ENCODE peak calls at places on chromosomes 4 and X, in four cellular contexts. V is A549, P is NB4, X is lower leg skin. Z is an unnamed sample.

GRCh38 chrX:72180539-72180938 is 1.0 kb upstream of the PIN4 start:
- DNase-seq in V (no peak), X (no peak), P (peak; percentile 38), Z (peak; percentile 42)

GRCh38 chr4:143294310-143294709 is 42.4 kb upstream of the GAB1 start:
- DNase-seq in X (peak; percentile 54), P (no peak), V (no peak), Z (no peak)

GRCh38 chr4:74449571-74450297 is 4.8 kb downstream of the AREG start:
- DNase-seq in V (no peak), X (no peak), P (no peak), Z (no peak)

GRCh38 chr4:2024683-2025082 is 15.9 kb upstream of the NELFA start:
- DNase-seq in V (no peak), X (no peak), P (no peak), Z (no peak)

GRCh38 chrX:127708155-127708554 is 344.0 kb downstream of the ACTRT1 start:
- DNase-seq in X (no peak), P (peak; percentile 36), V (no peak), Z (no peak)

GRCh38 chrX:135168533-135168932 is 2.7 kb downstream of the CT55 start:
- DNase-seq in V (no peak), P (peak; percentile 42), X (no peak), Z (no peak)

GRCh38 chr4:186651624-186652023 is 72.0 kb downstream of the FAT1 start:
- DNase-seq in P (no peak), V (peak; percentile 28), X (no peak), Z (no peak)

GRCh38 chr4:141524116-141524515 is 112.3 kb upstream of the IL15 start:
- DNase-seq in V (no peak), P (no peak), X (no peak), Z (no peak)

GRCh38 chr4:13527983-13528822 is 16.1 kb downstream of the NKX3-2 start:
- DNase-seq in P (peak; percentile 93), V (no peak), X (no peak), Z (no peak)

GRCh38 chr4:71878388-71878787 is 94.5 kb upstream of the GC start:
- DNase-seq in X (no peak), V (no peak), P (no peak), Z (no peak)

GRCh38 chr4:92535599-92535998 is 231.8 kb downstream of the GRID2 start:
- DNase-seq in V (no peak), P (no peak), X (no peak), Z (no peak)

GRCh38 chrX:107323786-107324492 is 117.5 kb downstream of the DNAAF6 start:
- DNase-seq in P (no peak), V (no peak), X (no peak), Z (no peak)

GRCh38 chrX:82765806-82766205 is 742.3 kb upstream of the POU3F4 start:
- DNase-seq in X (no peak), P (no peak), V (no peak), Z (no peak)

GRCh38 chr4:99811850-99812249 is 4.8 kb upstream of the DAPP1 start:
- DNase-seq in V (no peak), P (peak; percentile 75), X (no peak), Z (peak; percentile 55)

GRCh38 chrX:82711432-82711831 is 796.7 kb upstream of the POU3F4 start:
- DNase-seq in X (no peak), V (no peak), P (no peak), Z (no peak)

GRCh38 chr4:13322681-13323101 is 161.4 kb downstream of the RAB28 start:
- DNase-seq in V (no peak), P (no peak), X (no peak), Z (no peak)

GRCh38 chr4:2837110-2837903 is 6.3 kb upstream of the ADD1 start:
- DNase-seq in P (no peak), V (no peak), X (no peak), Z (no peak)

GRCh38 chrX:130623508-130623907 is 221.7 kb downstream of the RBMX2 start:
- DNase-seq in P (no peak), X (no peak), V (no peak), Z (no peak)

GRCh38 chr4:73007526-73008100 is 61.9 kb downstream of the COX18 start:
- DNase-seq in P (no peak), X (no peak), V (no peak), Z (no peak)

GRCh38 chr4:101597204-101597603 is 193.3 kb upstream of the BANK1 start:
- DNase-seq in X (no peak), P (peak; percentile 50), V (no peak), Z (peak; percentile 14)

GRCh38 chr4:17687237-17687857 is 72.9 kb downstream of the MED28 start:
- DNase-seq in P (no peak), V (no peak), X (no peak), Z (no peak)

GRCh38 chr4:84596826-84597225 is 13.9 kb downstream of the CDS1 start:
- DNase-seq in V (no peak), X (no peak), P (peak; percentile 25), Z (peak; percentile 5)

GRCh38 chr4:66572949-66573348 is 902.7 kb upstream of the EPHA5 start:
- DNase-seq in P (no peak), X (no peak), V (no peak), Z (no peak)

GRCh38 chr4:66574145-66574978 is 904.1 kb upstream of the EPHA5 start:
- DNase-seq in P (no peak), V (no peak), X (no peak), Z (no peak)

GRCh38 chr4:66571145-66571544 is 900.9 kb upstream of the EPHA5 start:
- DNase-seq in V (no peak), P (no peak), X (no peak), Z (no peak)

GRCh38 chr4:66577922-66578321 is 907.6 kb upstream of the EPHA5 start:
- DNase-seq in X (no peak), P (no peak), V (no peak), Z (no peak)

GRCh38 chr4:66575024-66575696 is 904.9 kb upstream of the EPHA5 start:
- DNase-seq in X (no peak), V (peak; percentile 66), P (no peak), Z (no peak)
- TF ChIP-seq POLR2A in X (no peak), V (no peak), P (no peak), Z (no peak)

GRCh38 chr4:176334066-176334465 is 14.3 kb downstream of the SPCS3 start:
- DNase-seq in X (no peak), P (no peak), V (no peak), Z (no peak)
- TF ChIP-seq POLR2A in X (no peak), P (no peak), V (no peak), Z (no peak)

DNA sequence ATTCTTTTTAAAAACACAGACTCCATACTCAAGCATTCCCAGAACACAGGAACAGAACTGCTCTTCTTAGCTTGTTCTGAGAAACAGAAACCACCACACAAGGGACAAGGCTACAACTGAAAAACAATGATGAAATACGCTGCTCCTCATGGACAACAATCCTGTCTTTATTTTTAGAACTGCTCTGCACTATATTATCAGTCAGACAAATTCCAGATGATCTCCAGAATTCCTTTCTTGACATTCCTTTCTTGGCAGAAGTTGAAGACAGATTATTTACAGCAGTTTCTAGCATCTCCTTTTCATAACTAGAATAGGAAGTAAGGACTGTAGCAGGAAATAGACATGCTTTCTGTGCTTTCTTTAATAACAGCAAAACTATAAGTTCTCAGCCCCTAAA is 36.1 kb downstream of the ANTXR2 start:
- DNase-seq in P (no peak), V (no peak), X (no peak), Z (no peak)
- TF ChIP-seq POLR2A in P (no peak), V (no peak), X (no peak), Z (no peak)

DNA sequence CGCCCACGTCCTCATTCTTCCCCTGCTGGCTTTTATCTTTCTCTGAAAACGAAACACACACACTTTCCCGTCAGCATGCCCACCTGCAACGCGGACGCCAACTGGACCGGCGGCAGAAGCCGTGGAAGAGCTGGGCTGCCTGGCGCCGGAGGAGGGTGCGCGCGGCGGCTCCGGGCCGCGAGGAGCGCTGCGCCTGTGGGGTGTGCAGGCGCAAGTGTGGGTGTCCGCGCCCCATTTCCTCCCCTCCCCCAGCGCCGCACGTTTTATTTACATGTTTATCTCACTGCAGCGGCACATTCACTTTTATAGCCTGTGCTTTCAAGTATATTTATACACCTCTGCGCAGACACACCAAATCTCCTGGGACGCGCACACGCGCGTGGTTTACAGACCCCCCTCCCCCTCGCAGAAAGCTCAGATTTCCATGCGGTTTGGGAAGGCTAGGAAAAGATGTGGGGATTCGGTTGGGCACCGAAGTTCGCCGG is 1.5 kb downstream of the PITX2 start:
- DNase-seq in P (no peak), X (no peak), V (no peak), Z (no peak)
- TF ChIP-seq POLR2A in P (no peak), X (no peak), V (no peak), Z (no peak)

GRCh38 chrX:153794018-153794896 is at the start of the genes IDH3G and SSR4:
- DNase-seq in P (peak; percentile 96), X (peak; percentile 88), V (peak; percentile 96), Z (peak; percentile 97)
- TF ChIP-seq POLR2A in P (peak; percentile 40), X (no peak), V (peak; percentile 64), Z (peak; percentile 74)

GRCh38 chrX:1484638-1485019 is 31.9 kb upstream of the ASMTL start:
- DNase-seq in P (no peak), V (no peak), X (no peak), Z (no peak)
- TF ChIP-seq POLR2A in P (no peak), V (no peak), X (no peak), Z (no peak)

GRCh38 chr4:10077101-10077491 is 39.5 kb downstream of the WDR1 start:
- DNase-seq in P (no peak), X (no peak), V (no peak), Z (no peak)

GRCh38 chr4:10075158-10075863 is 41.3 kb downstream of the WDR1 start:
- DNase-seq in P (no peak), V (no peak), X (no peak), Z (no peak)

GRCh38 chr4:10077492-10078335 is 38.9 kb downstream of the WDR1 start:
- DNase-seq in V (no peak), P (no peak), X (no peak), Z (no peak)

GRCh38 chr4:10074767-10075105 is 41.9 kb downstream of the WDR1 start:
- DNase-seq in V (peak; percentile 41), X (no peak), P (peak; percentile 34), Z (no peak)

GRCh38 chr4:10075953-10076391 is 40.6 kb downstream of the WDR1 start:
- DNase-seq in P (no peak), X (no peak), V (no peak), Z (no peak)
- TF ChIP-seq POLR2A in P (no peak), X (no peak), V (no peak), Z (no peak)

GRCh38 chrX:54808605-54809483 is 1.3 kb downstream of the MAGED2 start:
- DNase-seq in X (peak; percentile 92), P (peak; percentile 92), V (peak; percentile 89), Z (peak; percentile 95)
- TF ChIP-seq POLR2A in X (no peak), P (peak; percentile 32), V (no peak), Z (peak; percentile 36)

GRCh38 chrX:17187301-17187836 is 187.6 kb upstream of the NHS start:
- DNase-seq in V (no peak), X (peak; percentile 15), P (no peak), Z (no peak)

DNA sequence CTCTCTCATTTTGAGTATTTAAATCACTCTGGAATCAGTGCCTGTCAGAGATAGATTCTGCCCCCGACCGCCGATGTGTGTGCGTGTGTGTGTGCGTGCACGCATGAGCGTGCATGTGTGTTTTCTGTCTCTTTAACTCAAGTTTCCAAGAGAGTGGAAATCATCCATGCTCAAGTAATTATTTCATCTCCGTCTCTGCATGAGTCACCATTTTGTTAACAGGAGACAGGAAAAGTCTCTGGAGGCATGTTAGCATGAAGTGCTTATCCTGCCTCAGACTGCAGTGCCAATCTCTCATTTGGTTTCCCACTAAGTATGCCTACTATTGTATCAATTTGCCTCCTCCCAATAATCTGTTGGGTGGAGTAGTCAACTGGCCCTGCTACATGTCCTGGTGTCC is 182.9 kb upstream of the NHS start:
- DNase-seq in X (no peak), V (no peak), P (no peak), Z (no peak)
- TF ChIP-seq POLR2A in X (no peak), V (no peak), P (no peak), Z (no peak)